ENCODE peak calls at places on chromosomes 1 and 21, in seven cellular contexts. One of them, this sample, is unnamed.
A peak's percentile ranks its signal among the peaks of the same experiment; 100 is the strongest.

GRCh38 chr1:15245593-15246325 is 1.3 kb upstream of the FHAD1 start:
- DNase-seq in body of pancreas: no peak
- DNase-seq in CD4-positive, alpha-beta memory T cell: no peak
- DNase-seq in IMR-90: peak; percentile 44
- DNase-seq in K562: no peak
- DNase-seq in astrocyte: peak; percentile 32
- DNase-seq in osteoblast: no peak
- DNase-seq in this sample: peak; percentile 50

GRCh38 chr1:34591751-34592629 is 162.9 kb upstream of the GJB5 start:
- DNase-seq in osteoblast: no peak
- DNase-seq in IMR-90: no peak
- DNase-seq in K562: peak; percentile 14
- DNase-seq in astrocyte: no peak
- DNase-seq in body of pancreas: no peak
- DNase-seq in CD4-positive, alpha-beta memory T cell: no peak
- DNase-seq in this sample: peak; percentile 59

GRCh38 chr1:245336149-245336983 is 181.6 kb downstream of the KIF26B start:
- DNase-seq in osteoblast: no peak
- DNase-seq in astrocyte: peak; percentile 15
- DNase-seq in CD4-positive, alpha-beta memory T cell: no peak
- DNase-seq in IMR-90: no peak
- DNase-seq in body of pancreas: no peak
- DNase-seq in K562: no peak
- DNase-seq in this sample: no peak

GRCh38 chr21:31354604-31355443 is 10.8 kb upstream of the TIAM1 start:
- DNase-seq in astrocyte: peak; percentile 98
- DNase-seq in body of pancreas: no peak
- DNase-seq in IMR-90: peak; percentile 87
- DNase-seq in CD4-positive, alpha-beta memory T cell: peak; percentile 84
- DNase-seq in K562: peak; percentile 17
- DNase-seq in osteoblast: peak; percentile 66
- DNase-seq in this sample: peak; percentile 94

GRCh38 chr1:42732126-42732680 is 7.8 kb downstream of the CLDN19 start:
- DNase-seq in CD4-positive, alpha-beta memory T cell: no peak
- DNase-seq in K562: no peak
- DNase-seq in astrocyte: no peak
- DNase-seq in body of pancreas: no peak
- DNase-seq in osteoblast: peak; percentile 87
- DNase-seq in IMR-90: peak; percentile 10
- DNase-seq in this sample: no peak

GRCh38 chr1:83632906-83633305 is 366.0 kb downstream of the TTLL7 start:
- DNase-seq in IMR-90: no peak
- DNase-seq in body of pancreas: no peak
- DNase-seq in CD4-positive, alpha-beta memory T cell: no peak
- DNase-seq in osteoblast: no peak
- DNase-seq in astrocyte: no peak
- DNase-seq in K562: no peak
- DNase-seq in this sample: no peak

GRCh38 chr21:44949161-44950015 is 9.6 kb downstream of the SLX9 start:
- DNase-seq in CD4-positive, alpha-beta memory T cell: peak; percentile 73
- DNase-seq in body of pancreas: peak; percentile 86
- DNase-seq in IMR-90: peak; percentile 76
- DNase-seq in astrocyte: peak; percentile 26
- DNase-seq in osteoblast: peak; percentile 98
- DNase-seq in K562: peak; percentile 85
- DNase-seq in this sample: peak; percentile 71

GRCh38 chr1:22131875-22132486 is 10.9 kb downstream of the WNT4 start:
- DNase-seq in body of pancreas: peak; percentile 54
- DNase-seq in CD4-positive, alpha-beta memory T cell: peak; percentile 37
- DNase-seq in IMR-90: no peak
- DNase-seq in osteoblast: peak; percentile 90
- DNase-seq in K562: peak; percentile 83
- DNase-seq in astrocyte: no peak
- DNase-seq in this sample: peak; percentile 15

DNA sequence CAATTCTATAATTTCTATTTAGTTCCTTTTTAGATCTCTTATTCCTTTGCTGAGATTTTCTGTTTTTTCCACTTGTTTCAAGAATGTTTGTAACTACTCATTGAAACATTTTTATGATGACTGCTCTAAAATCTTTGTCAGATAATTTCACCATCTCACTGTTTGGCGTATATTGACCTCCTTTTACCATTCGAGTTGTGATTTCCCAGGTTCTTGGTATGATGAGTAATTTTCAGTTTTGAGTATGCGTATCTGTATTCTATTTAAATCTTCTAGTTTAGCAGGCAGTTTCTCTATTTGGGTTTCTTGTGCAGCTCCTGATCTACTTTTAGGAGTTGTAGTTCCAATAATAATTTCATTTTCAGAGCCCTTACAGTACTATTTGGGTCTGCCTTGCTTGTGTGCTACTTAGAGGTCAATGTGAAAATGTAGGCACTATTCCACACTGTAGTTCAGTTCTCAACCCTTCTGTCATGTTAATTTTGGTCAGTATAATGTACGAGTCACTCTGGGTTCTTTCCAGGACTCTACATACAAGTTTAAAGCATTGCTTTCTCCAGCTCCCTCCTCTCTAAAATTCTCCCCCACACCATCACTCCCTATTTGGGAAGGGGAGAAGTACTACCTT is 115.5 kb downstream of the ACBD6 start:
- DNase-seq in CD4-positive, alpha-beta memory T cell: no peak
- DNase-seq in osteoblast: peak; percentile 35
- DNase-seq in K562: no peak
- DNase-seq in IMR-90: peak; percentile 34
- DNase-seq in body of pancreas: no peak
- DNase-seq in astrocyte: no peak
- DNase-seq in this sample: no peak
- H3K9me3 ChIP-seq in CD4-positive, alpha-beta memory T cell: peaks cover 16% of the 10 kb centered on the region
- H3K9me3 ChIP-seq in osteoblast: peaks cover 6% of the 10 kb centered on the region
- H3K9me3 ChIP-seq in K562: no peaks in the 10 kb centered on the region
- H3K9me3 ChIP-seq in IMR-90: peaks cover 7% of the 10 kb centered on the region
- H3K9me3 ChIP-seq in body of pancreas: no peaks in the 10 kb centered on the region
- H3K9me3 ChIP-seq in astrocyte: peaks cover 8% of the 10 kb centered on the region
- H3K9me3 ChIP-seq in this sample: no peaks in the 10 kb centered on the region

DNA sequence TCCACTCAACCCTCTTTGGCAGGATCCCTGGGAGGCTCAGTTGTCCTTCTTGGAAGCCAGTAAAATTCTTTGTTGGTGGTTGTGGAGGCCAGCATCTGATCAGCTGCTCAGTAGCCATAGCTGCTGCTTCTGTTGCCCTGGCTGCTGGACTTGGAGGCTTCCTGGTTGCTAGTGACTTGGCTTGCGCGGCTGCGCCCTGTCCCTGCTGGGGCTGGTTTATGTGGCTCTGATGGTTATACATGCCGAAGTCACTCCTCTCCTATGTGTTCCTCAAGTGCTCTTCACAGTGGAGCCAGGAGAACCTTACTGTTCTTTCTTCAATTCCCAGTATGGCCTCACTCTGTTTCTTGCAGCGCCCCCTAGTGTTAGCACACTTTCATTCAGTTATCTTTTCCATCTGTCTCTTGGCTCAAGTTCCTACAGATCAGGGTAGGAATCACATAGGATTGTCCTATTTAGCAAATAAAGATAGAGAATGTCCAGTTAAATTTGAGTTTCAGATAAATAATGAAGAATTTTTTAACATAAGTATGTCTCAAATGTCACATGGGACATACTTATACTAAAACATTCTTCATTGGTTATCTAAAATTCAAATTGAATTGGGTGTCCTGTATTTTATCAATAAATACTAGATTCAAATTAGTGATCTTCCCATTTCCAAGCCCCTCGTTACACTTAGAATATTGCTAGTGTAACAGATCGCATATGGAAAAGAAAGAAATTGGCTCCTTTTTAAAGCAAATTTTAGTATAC is 176.5 kb downstream of the TGFB2 start:
- DNase-seq in IMR-90: peak; percentile 21
- DNase-seq in body of pancreas: peak; percentile 27
- DNase-seq in K562: peak; percentile 73
- DNase-seq in CD4-positive, alpha-beta memory T cell: no peak
- DNase-seq in astrocyte: no peak
- DNase-seq in osteoblast: no peak
- DNase-seq in this sample: peak; percentile 69
- H3K4me3 ChIP-seq in IMR-90: no peak overlapping the region
- H3K4me3 ChIP-seq in body of pancreas: no peak overlapping the region
- H3K4me3 ChIP-seq in K562: no peak overlapping the region
- H3K4me3 ChIP-seq in CD4-positive, alpha-beta memory T cell: no peak overlapping the region
- H3K4me3 ChIP-seq in astrocyte: no peak overlapping the region
- H3K4me3 ChIP-seq in osteoblast: no peak overlapping the region
- H3K4me3 ChIP-seq in this sample: no peak overlapping the region

GRCh38 chr21:32930673-32931072 is 95.1 kb upstream of the OLIG2 start:
- DNase-seq in CD4-positive, alpha-beta memory T cell: no peak
- DNase-seq in K562: no peak
- DNase-seq in astrocyte: no peak
- DNase-seq in osteoblast: no peak
- DNase-seq in body of pancreas: no peak
- DNase-seq in IMR-90: no peak
- DNase-seq in this sample: no peak

GRCh38 chr21:32921632-32922230 is 104.0 kb upstream of the OLIG2 start:
- DNase-seq in astrocyte: no peak
- DNase-seq in CD4-positive, alpha-beta memory T cell: no peak
- DNase-seq in IMR-90: peak; percentile 10
- DNase-seq in K562: peak; percentile 67
- DNase-seq in osteoblast: peak; percentile 72
- DNase-seq in body of pancreas: no peak
- DNase-seq in this sample: peak; percentile 10

GRCh38 chr21:32929633-32930038 is 96.1 kb upstream of the OLIG2 start:
- DNase-seq in body of pancreas: no peak
- DNase-seq in astrocyte: no peak
- DNase-seq in K562: no peak
- DNase-seq in IMR-90: no peak
- DNase-seq in CD4-positive, alpha-beta memory T cell: no peak
- DNase-seq in osteoblast: no peak
- DNase-seq in this sample: no peak

GRCh38 chr21:32920474-32920873 is 105.3 kb upstream of the OLIG2 start:
- DNase-seq in IMR-90: no peak
- DNase-seq in astrocyte: no peak
- DNase-seq in K562: no peak
- DNase-seq in body of pancreas: no peak
- DNase-seq in osteoblast: no peak
- DNase-seq in CD4-positive, alpha-beta memory T cell: no peak
- DNase-seq in this sample: no peak

DNA sequence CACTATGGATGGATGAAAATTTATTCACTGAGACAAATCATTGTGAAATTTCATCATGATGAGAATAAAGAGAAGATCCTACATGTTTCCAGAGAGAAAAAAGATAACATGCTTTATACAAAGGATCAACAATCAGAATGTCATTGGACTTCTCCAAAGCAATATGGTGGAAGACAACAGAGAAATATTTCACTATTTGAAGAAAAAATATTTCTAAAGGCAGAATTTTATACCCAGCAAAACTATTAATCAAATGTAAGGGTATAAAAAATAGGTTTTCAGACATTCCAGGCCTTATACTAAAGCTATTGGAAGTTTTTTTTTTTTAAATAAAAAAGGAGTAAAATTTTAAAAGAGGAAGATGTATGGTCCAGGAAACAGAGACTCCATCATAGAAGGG is 100.6 kb upstream of the OLIG2 start:
- DNase-seq in osteoblast: no peak
- DNase-seq in CD4-positive, alpha-beta memory T cell: no peak
- DNase-seq in K562: no peak
- DNase-seq in body of pancreas: no peak
- DNase-seq in astrocyte: no peak
- DNase-seq in IMR-90: no peak
- DNase-seq in this sample: no peak
- H3K9me3 ChIP-seq in osteoblast: no peaks in the 10 kb centered on the region
- H3K9me3 ChIP-seq in CD4-positive, alpha-beta memory T cell: no peaks in the 10 kb centered on the region
- H3K9me3 ChIP-seq in K562: no peaks in the 10 kb centered on the region
- H3K9me3 ChIP-seq in body of pancreas: no peaks in the 10 kb centered on the region
- H3K9me3 ChIP-seq in astrocyte: peaks cover 2% of the 10 kb centered on the region
- H3K9me3 ChIP-seq in IMR-90: no peaks in the 10 kb centered on the region
- H3K9me3 ChIP-seq in this sample: no peaks in the 10 kb centered on the region

DNA sequence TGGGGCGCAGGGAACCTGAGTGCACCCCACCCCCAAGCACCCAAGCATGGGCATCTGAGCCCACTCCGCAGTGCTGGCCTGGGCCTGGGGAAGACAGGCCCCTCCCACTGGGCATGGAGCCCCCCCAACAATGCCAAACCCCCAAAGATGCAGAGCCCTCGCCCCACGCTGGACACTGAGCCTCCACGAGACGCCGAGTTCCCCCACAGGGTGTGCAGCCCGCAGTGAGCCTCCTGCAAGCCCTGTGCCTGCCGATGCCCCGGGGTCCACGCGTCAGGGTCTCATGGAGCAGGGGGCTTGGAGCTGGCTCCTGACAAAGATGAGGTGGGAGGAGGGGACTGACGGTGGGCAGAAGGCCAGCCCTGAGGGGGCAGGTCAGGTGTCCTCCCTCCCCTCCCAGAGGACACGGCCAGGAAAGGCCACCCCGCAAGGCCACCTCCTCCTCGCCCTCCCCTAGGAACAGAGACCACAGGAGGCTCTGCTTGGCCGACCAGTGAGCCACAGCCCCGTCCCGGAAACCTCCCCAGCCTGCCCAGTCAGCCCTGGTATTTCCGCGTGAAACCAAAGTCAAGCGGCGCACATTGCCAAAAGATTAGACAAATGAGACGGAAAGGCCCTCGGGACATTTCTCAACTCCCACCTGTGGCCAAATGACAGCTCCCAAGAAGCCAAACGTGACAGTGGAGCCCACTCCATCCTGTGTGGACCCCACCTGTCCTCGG is 33.4 kb downstream of the MEGF6 start:
- DNase-seq in K562: no peak
- DNase-seq in body of pancreas: no peak
- DNase-seq in CD4-positive, alpha-beta memory T cell: no peak
- DNase-seq in astrocyte: peak; percentile 81
- DNase-seq in IMR-90: peak; percentile 18
- DNase-seq in osteoblast: peak; percentile 96
- DNase-seq in this sample: no peak
- H3K4me3 ChIP-seq in K562: no peak overlapping the region
- H3K4me3 ChIP-seq in body of pancreas: no peak overlapping the region
- H3K4me3 ChIP-seq in CD4-positive, alpha-beta memory T cell: no peak overlapping the region
- H3K4me3 ChIP-seq in astrocyte: no peak overlapping the region
- H3K4me3 ChIP-seq in IMR-90: no peak overlapping the region
- H3K4me3 ChIP-seq in osteoblast: no peak overlapping the region
- H3K4me3 ChIP-seq in this sample: no peak overlapping the region

GRCh38 chr21:20010691-20011200 is 987.5 kb upstream of the NCAM2 start:
- DNase-seq in CD4-positive, alpha-beta memory T cell: no peak
- DNase-seq in osteoblast: no peak
- DNase-seq in astrocyte: no peak
- DNase-seq in IMR-90: no peak
- DNase-seq in K562: no peak
- DNase-seq in body of pancreas: no peak
- DNase-seq in this sample: no peak
- H3K9me3 ChIP-seq in CD4-positive, alpha-beta memory T cell: no peaks in the 10 kb centered on the region
- H3K9me3 ChIP-seq in osteoblast: no peaks in the 10 kb centered on the region
- H3K9me3 ChIP-seq in astrocyte: no peaks in the 10 kb centered on the region
- H3K9me3 ChIP-seq in IMR-90: peaks cover 2% of the 10 kb centered on the region
- H3K9me3 ChIP-seq in K562: no peaks in the 10 kb centered on the region
- H3K9me3 ChIP-seq in body of pancreas: no peaks in the 10 kb centered on the region
- H3K9me3 ChIP-seq in this sample: peaks cover 7% of the 10 kb centered on the region

GRCh38 chr1:93584238-93585003 is 97.2 kb downstream of the BCAR3 start:
- DNase-seq in body of pancreas: no peak
- DNase-seq in K562: no peak
- DNase-seq in IMR-90: no peak
- DNase-seq in osteoblast: peak; percentile 84
- DNase-seq in astrocyte: no peak
- DNase-seq in CD4-positive, alpha-beta memory T cell: no peak
- DNase-seq in this sample: peak; percentile 33
- H3K4me3 ChIP-seq in body of pancreas: no peak overlapping the region
- H3K4me3 ChIP-seq in K562: no peak overlapping the region
- H3K4me3 ChIP-seq in IMR-90: no peak overlapping the region
- H3K4me3 ChIP-seq in osteoblast: no peak overlapping the region
- H3K4me3 ChIP-seq in astrocyte: no peak overlapping the region
- H3K4me3 ChIP-seq in CD4-positive, alpha-beta memory T cell: no peak overlapping the region
- H3K4me3 ChIP-seq in this sample: no peak overlapping the region

GRCh38 chr21:39847877-39848276 is 19.4 kb upstream of the PCP4 start:
- DNase-seq in astrocyte: no peak
- DNase-seq in body of pancreas: no peak
- DNase-seq in IMR-90: no peak
- DNase-seq in K562: no peak
- DNase-seq in osteoblast: no peak
- DNase-seq in CD4-positive, alpha-beta memory T cell: no peak
- DNase-seq in this sample: no peak
- H3K9me3 ChIP-seq in astrocyte: no peaks in the 10 kb centered on the region
- H3K9me3 ChIP-seq in body of pancreas: no peaks in the 10 kb centered on the region
- H3K9me3 ChIP-seq in IMR-90: peaks cover 52% of the 10 kb centered on the region
- H3K9me3 ChIP-seq in K562: no peaks in the 10 kb centered on the region
- H3K9me3 ChIP-seq in osteoblast: no peaks in the 10 kb centered on the region
- H3K9me3 ChIP-seq in CD4-positive, alpha-beta memory T cell: no peaks in the 10 kb centered on the region
- H3K9me3 ChIP-seq in this sample: no peaks in the 10 kb centered on the region

This sample was measured in GM23248.